ENCODE peak calls at places on chromosome 5, in nine cellular contexts. B, Y, Q, M, T, W, H, F and R are unnamed samples.

GRCh38 chr5:83407931-83408330 is 63.6 kb upstream of the VCAN start:
- DNase-seq in B (no peak), Y (no peak), Q (no peak), M (no peak), T (no peak), W (no peak), H (no peak), F (no peak), R (no peak)

GRCh38 chr5:152864993-152865392 is 459.9 kb upstream of the NMUR2 start:
- DNase-seq in B (no peak), Y (no peak), Q (no peak), M (no peak), T (no peak), W (no peak), H (no peak), F (no peak), R (no peak)

GRCh38 chr5:139251281-139251687 is 42.3 kb upstream of the MATR3 start:
- DNase-seq in B (no peak), Y (no peak), Q (no peak), M (no peak), T (no peak), W (no peak), H (no peak), F (no peak), R (peak)

GRCh38 chr5:179451099-179451812 is 99.1 kb upstream of the RUFY1 start:
- DNase-seq in B (no peak), Y (no peak), Q (no peak), M (no peak), T (no peak), W (no peak), H (no peak), F (no peak), R (no peak)

GRCh38 chr5:119726544-119726943 is 97.2 kb downstream of the FAM170A start:
- DNase-seq in B (no peak), Y (no peak), Q (no peak), M (no peak), T (no peak), W (no peak), H (no peak), F (no peak), R (no peak)

GRCh38 chr5:68395844-68396523 is 180.4 kb downstream of the PIK3R1 start:
- DNase-seq in B (no peak), Y (peak), Q (no peak), M (no peak), T (no peak), W (no peak), H (no peak), F (no peak), R (no peak)

GRCh38 chr5:159936686-159937329 is 20.5 kb downstream of the ADRA1B start:
- DNase-seq in B (no peak), Y (no peak), Q (no peak), M (no peak), T (no peak), W (no peak), H (no peak), F (no peak), R (no peak)

GRCh38 chr5:84091400-84091799 is 293.3 kb downstream of the EDIL3 start:
- DNase-seq in B (no peak), Y (no peak), Q (no peak), M (no peak), T (no peak), W (no peak), H (no peak), F (peak), R (no peak)

GRCh38 chr5:89120719-89121118 is 237.7 kb upstream of the MEF2C start:
- DNase-seq in B (peak), Y (no peak), Q (no peak), M (no peak), T (no peak), W (no peak), H (no peak), F (no peak), R (no peak)

GRCh38 chr5:41408676-41409443 is 101.5 kb downstream of the PLCXD3 start:
- DNase-seq in B (no peak), Y (no peak), Q (no peak), M (no peak), T (no peak), W (no peak), H (no peak), F (no peak), R (no peak)

GRCh38 chr5:65831276-65831675 is 95.1 kb upstream of the ERBIN start:
- DNase-seq in B (no peak), Y (no peak), Q (no peak), M (no peak), T (no peak), W (no peak), H (no peak), F (no peak), R (no peak)

GRCh38 chr5:17365326-17365725 is 132.7 kb upstream of the TAF11L2 start:
- DNase-seq in B (no peak), Y (no peak), Q (no peak), M (no peak), T (no peak), W (no peak), H (no peak), F (peak), R (no peak)

GRCh38 chr5:81165493-81166119 is 67.5 kb upstream of the CKMT2 start:
- DNase-seq in B (peak), Y (no peak), Q (peak), M (no peak), T (peak), W (peak), H (no peak), F (peak), R (peak)

GRCh38 chr5:139901971-139902370 is 106.4 kb downstream of the PSD2 start:
- DNase-seq in B (no peak), Y (no peak), Q (no peak), M (no peak), T (no peak), W (no peak), H (no peak), F (no peak), R (no peak)

GRCh38 chr5:132437604-132438275 is 52.8 kb downstream of the IRF1 start:
- DNase-seq in B (peak), Y (peak), Q (peak), M (no peak), T (peak), W (peak), H (no peak), F (no peak), R (peak)

GRCh38 chr5:10648806-10649517 is 85.1 kb downstream of the ANKRD33B start:
- DNase-seq in B (no peak), Y (peak), Q (no peak), M (no peak), T (no peak), W (no peak), H (no peak), F (no peak), R (no peak)

GRCh38 chr5:83097582-83098265 is 20.4 kb downstream of the XRCC4 start:
- DNase-seq in B (no peak), Y (no peak), Q (no peak), M (peak), T (no peak), W (no peak), H (no peak), F (no peak), R (no peak)

GRCh38 chr5:4207456-4207855 is 611.8 kb downstream of the IRX1 start:
- DNase-seq in B (no peak), Y (no peak), Q (no peak), M (no peak), T (no peak), W (no peak), H (no peak), F (no peak), R (no peak)

GRCh38 chr5:135800656-135801055 is 33.8 kb upstream of the SLC25A48 start:
- DNase-seq in B (no peak), Y (no peak), Q (no peak), M (no peak), T (no peak), W (no peak), H (no peak), F (no peak), R (no peak)

GRCh38 chr5:75059887-75060286 is 7.5 kb upstream of the GCNT4 start:
- DNase-seq in B (no peak), Y (no peak), Q (no peak), M (no peak), T (peak), W (peak), H (no peak), F (no peak), R (no peak)

GRCh38 chr5:161002571-161003074 is 150.6 kb upstream of the ATP10B start:
- DNase-seq in B (no peak), Y (no peak), Q (no peak), M (no peak), T (no peak), W (no peak), H (no peak), F (no peak), R (no peak)

GRCh38 chr5:36728697-36729543 is 122.5 kb downstream of the SLC1A3 start:
- DNase-seq in B (peak), Y (no peak), Q (no peak), M (peak), T (no peak), W (peak), H (no peak), F (peak), R (peak)

GRCh38 chr5:154483654-154484392 is 5.8 kb upstream of the HAND1 start:
- DNase-seq in B (no peak), Y (no peak), Q (no peak), M (no peak), T (no peak), W (no peak), H (no peak), F (no peak), R (no peak)